ENCODE peak calls at places on chromosomes 13 and 19, in six cellular contexts. R, I, L, F, C and P are unnamed samples.

GRCh38 chr19:54206030-54206830 is 5.6 kb downstream of the RPS9 start:
- DNase-seq in C (no peak), L (no peak), F (no peak), R (no peak), I (no peak), P (no peak)

GRCh38 chr19:18282788-18283141 is 1.3 kb upstream of the JUND start:
- DNase-seq in R (no peak), C (no peak), F (no peak), I (no peak), L (no peak), P (no peak)

GRCh38 chr19:40223135-40223822 is 3.2 kb downstream of the CCNP start:
- DNase-seq in C (no peak), L (peak), I (no peak), F (no peak), R (peak), P (no peak)

GRCh38 chr19:21877976-21878375 is 42.0 kb upstream of the ZNF43 start:
- DNase-seq in I (no peak), C (no peak), L (no peak), F (no peak), R (no peak), P (no peak)

GRCh38 chr13:19151581-19152263 is 29.9 kb downstream of the TUBA3C start:
- DNase-seq in L (no peak), C (no peak), R (no peak), I (no peak), F (no peak), P (no peak)

GRCh38 chr13:90787007-90787406 is 560.5 kb upstream of the MIR17HG start:
- DNase-seq in R (no peak), C (no peak), I (no peak), F (no peak), L (no peak), P (no peak)

GRCh38 chr13:40993987-40994386 is 25.1 kb downstream of the ELF1 start:
- DNase-seq in I (no peak), C (no peak), L (peak), R (no peak), F (no peak), P (no peak)

GRCh38 chr13:73090116-73090811 is 31.5 kb downstream of the KLF5 start:
- DNase-seq in L (peak), C (no peak), F (no peak), R (peak), I (peak), P (no peak)

GRCh38 chr13:84433024-84433423 is 550.8 kb upstream of the SLITRK1 start:
- DNase-seq in R (no peak), C (no peak), L (no peak), F (no peak), I (no peak), P (no peak)

GRCh38 chr19:56350416-56351045 is 35.9 kb upstream of the ZSCAN5A start:
- DNase-seq in R (peak), F (no peak), I (no peak), L (no peak), C (peak), P (no peak)

GRCh38 chr13:42816538-42816937 is 35.2 kb downstream of the FAM216B start:
- DNase-seq in C (no peak), R (no peak), I (no peak), L (no peak), F (no peak), P (no peak)

GRCh38 chr19:31759359-31759758 is 410.1 kb upstream of the TSHZ3 start:
- DNase-seq in L (no peak), I (no peak), C (no peak), R (no peak), F (no peak), P (no peak)

GRCh38 chr13:63463782-63464610 is 2048.3 kb upstream of the PCDH20 start:
- DNase-seq in F (no peak), I (no peak), L (no peak), R (no peak), C (no peak), P (no peak)

GRCh38 chr13:83162493-83162892 is 719.8 kb downstream of the SLITRK1 start:
- DNase-seq in C (no peak), F (no peak), L (no peak), I (no peak), R (no peak), P (no peak)

GRCh38 chr13:41652735-41653361 is 195.5 kb downstream of the RGCC start:
- DNase-seq in R (peak), L (no peak), C (no peak), F (no peak), I (no peak), P (peak)

GRCh38 chr13:32330438-32330837 is 15.1 kb downstream of the BRCA2 start:
- DNase-seq in C (no peak), F (no peak), R (no peak), I (no peak), L (no peak), P (no peak)

GRCh38 chr13:45828253-45828968 is 23.1 kb downstream of the SIAH3 start:
- DNase-seq in C (no peak), R (no peak), L (no peak), F (no peak), I (no peak), P (no peak)

GRCh38 chr19:4794971-4795370 is 3.4 kb downstream of the FEM1A start:
- DNase-seq in R (no peak), I (no peak), F (no peak), L (no peak), C (no peak), P (no peak)

GRCh38 chr13:80237646-80238045 is 103.3 kb downstream of the SPRY2 start:
- DNase-seq in L (no peak), R (no peak), I (no peak), F (no peak), C (no peak), P (no peak)

GRCh38 chr13:32408999-32409313 is 19.0 kb downstream of the N4BP2L1 start:
- DNase-seq in F (no peak), I (peak), C (no peak), L (no peak), R (no peak), P (no peak)

GRCh38 chr19:48632692-48633147 is 4.5 kb downstream of the DBP start:
- DNase-seq in F (no peak), C (no peak), L (no peak), R (no peak), I (no peak), P (no peak)